ENCODE peak calls at places on chromosomes 1 and 21, in ten cellular contexts. B is H9; L is HTR-8/SVneo; G is endothelial cell; U is Karpas-422; V is NCI-H2029; O is effector memory CD8-positive, alpha-beta T cell; Y is fibroblast of pulmonary artery; C is NCI-H510A treated with DMSO at 0.1 percent for 48 hours; K is T-helper 2 cell. P is an unnamed sample.

GRCh38 chr1:24047101-24047459 is 64.9 kb downstream of the MYOM3 start:
- DNase-seq in B (no peak), L (no peak), G (no peak), U (no peak), V (no peak), O (no peak), Y (peak; percentile 61), C (no peak), K (no peak), P (no peak)

GRCh38 chr1:162656266-162656665 is 24.0 kb downstream of the DDR2 start:
- DNase-seq in B (no peak), L (no peak), G (no peak), U (no peak), V (no peak), O (no peak), Y (no peak), C (no peak), K (no peak), P (no peak)

GRCh38 chr1:6485937-6486250 is 5.6 kb downstream of the PLEKHG5 start:
- DNase-seq in B (no peak), L (no peak), G (no peak), U (no peak), V (no peak), O (no peak), Y (no peak), C (no peak), K (no peak), P (no peak)

GRCh38 chr1:238233966-238234365 is 343.2 kb upstream of the ZP4 start:
- DNase-seq in B (no peak), L (no peak), G (no peak), U (no peak), V (no peak), O (no peak), Y (no peak), C (no peak), K (no peak), P (no peak)

GRCh38 chr1:178931843-178932551 is 61.1 kb upstream of the ANGPTL1 start:
- DNase-seq in B (no peak), L (no peak), G (no peak), U (peak; percentile 77), V (no peak), O (no peak), Y (peak; percentile 97), C (no peak), K (no peak), P (no peak)

GRCh38 chr1:10539411-10540043 is 64.8 kb downstream of the PEX14 start:
- DNase-seq in B (no peak), L (no peak), G (no peak), U (no peak), V (no peak), O (no peak), Y (peak; percentile 58), C (peak; percentile 95), K (no peak), P (no peak)

GRCh38 chr1:171017431-171017830 is 73.3 kb upstream of the FMO3 start:
- DNase-seq in B (no peak), L (no peak), G (no peak), U (no peak), V (no peak), O (no peak), Y (no peak), C (no peak), K (no peak), P (no peak)

GRCh38 chr1:208924011-208924410 is 659.5 kb upstream of the CAMK1G start:
- DNase-seq in B (no peak), L (no peak), G (no peak), U (no peak), V (no peak), O (no peak), Y (no peak), C (no peak), K (no peak), P (no peak)

GRCh38 chr1:42934111-42934510 is 24.6 kb downstream of the SLC2A1 start:
- DNase-seq in B (peak; percentile 23), L (no peak), G (no peak), U (no peak), V (no peak), O (no peak), Y (no peak), C (no peak), K (no peak), P (no peak)

GRCh38 chr1:41790351-41790750 is 128.4 kb downstream of the HIVEP3 start:
- DNase-seq in B (no peak), L (no peak), G (no peak), U (no peak), V (no peak), O (no peak), Y (no peak), C (no peak), K (no peak), P (no peak)

GRCh38 chr1:52056937-52057231 is 789 bp downstream of the BTF3L4 start:
- DNase-seq in B (no peak), L (no peak), G (no peak), U (no peak), V (no peak), O (no peak), Y (peak; percentile 73), C (no peak), K (no peak), P (no peak)

GRCh38 chr1:2650967-2651645 is 18.3 kb upstream of the MMEL1 start:
- DNase-seq in B (no peak), L (no peak), G (no peak), U (no peak), V (no peak), O (no peak), Y (no peak), C (no peak), K (no peak), P (no peak)

GRCh38 chr1:234760303-234760723 is 150.3 kb upstream of the IRF2BP2 start:
- DNase-seq in B (peak; percentile 68), L (no peak), G (no peak), U (no peak), V (no peak), O (no peak), Y (no peak), C (peak; percentile 51), K (no peak), P (no peak)

GRCh38 chr1:2955652-2956051 is 65.6 kb upstream of the ACTRT2 start:
- DNase-seq in B (no peak), L (no peak), G (no peak), U (no peak), V (no peak), O (no peak), Y (no peak), C (no peak), K (no peak), P (no peak)

GRCh38 chr1:190560161-190560681 is 82.6 kb upstream of the BRINP3 start:
- DNase-seq in B (no peak), L (no peak), G (no peak), U (no peak), V (no peak), O (no peak), Y (no peak), C (no peak), K (no peak), P (no peak)

GRCh38 chr21:37863842-37864241 is 52.4 kb downstream of the KCNJ6 start:
- DNase-seq in B (no peak), L (no peak), G (no peak), U (no peak), V (no peak), O (no peak), Y (peak; percentile 62), C (no peak), K (no peak), P (no peak)

GRCh38 chr1:109776206-109776835 is 12.6 kb upstream of the EPS8L3 start:
- DNase-seq in B (no peak), L (no peak), G (no peak), U (no peak), V (no peak), O (no peak), Y (no peak), C (no peak), K (no peak), P (no peak)

GRCh38 chr21:39156024-39156423 is 27.2 kb downstream of the PSMG1 start:
- DNase-seq in B (no peak), L (no peak), G (no peak), U (no peak), V (no peak), O (no peak), Y (no peak), C (no peak), K (no peak), P (no peak)

GRCh38 chr1:2803931-2804627 is 2.6 kb upstream of the TTC34 start:
- DNase-seq in B (no peak), L (no peak), G (no peak), U (no peak), V (peak; percentile 16), O (no peak), Y (no peak), C (no peak), K (no peak), P (no peak)

GRCh38 chr1:22229374-22229773 is 86.5 kb upstream of the WNT4 start:
- DNase-seq in B (no peak), L (peak; percentile 53), G (no peak), U (no peak), V (no peak), O (no peak), Y (peak; percentile 43), C (no peak), K (no peak), P (no peak)

GRCh38 chr1:191343816-191344215 is 814.4 kb upstream of the RGS18 start:
- DNase-seq in B (no peak), L (peak; percentile 12), G (no peak), U (no peak), V (no peak), O (no peak), Y (peak; percentile 64), C (no peak), K (no peak), P (no peak)

P was measured in LNCaP clone FGC.